ENCODE peak calls at places on chromosomes 16 and 17, in five cellular contexts. F is psoas muscle, V is BJ, Y is left ventricle myocardium inferior, X is upper lobe of right lung. G is an unnamed sample.

GRCh38 chr16:8751481-8752311 is 45.7 kb downstream of the TMEM186 start:
- DNase-seq in V (peak), F (no peak), X (no peak), Y (no peak), G (no peak)

GRCh38 chr16:11271610-11272009 is 1.8 kb downstream of the PRM3 start:
- DNase-seq in Y (no peak), V (no peak), F (no peak), X (no peak), G (no peak)

GRCh38 chr16:4847774-4848587 is 700 bp downstream of the UBN1 start:
- DNase-seq in Y (peak), X (peak), F (peak), V (no peak), G (no peak)

GRCh38 chr17:18245038-18245776 is 13.3 kb downstream of the FLII start:
- DNase-seq in X (no peak), V (no peak), Y (no peak), F (no peak), G (no peak)

GRCh38 chr17:31919802-31920525 is 16.8 kb upstream of the SUZ12 start:
- DNase-seq in F (no peak), X (peak), V (no peak), Y (no peak), G (no peak)

GRCh38 chr17:61408151-61409041 is 8.8 kb downstream of the TBX2 start:
- DNase-seq in X (peak), V (no peak), Y (no peak), F (peak), G (peak)

GRCh38 chr16:80819988-80820387 is 15.6 kb upstream of the CDYL2 start:
- DNase-seq in X (no peak), V (no peak), Y (no peak), F (no peak), G (no peak)

GRCh38 chr17:74892013-74892841 is 1.2 kb downstream of the FADS6 start:
- DNase-seq in Y (no peak), V (no peak), F (no peak), X (no peak), G (peak)

GRCh38 chr16:50629334-50629733 is 51.8 kb downstream of the SNX20 start:
- DNase-seq in X (no peak), Y (no peak), V (no peak), F (no peak), G (no peak)

GRCh38 chr17:46194393-46195216 is 1.4 kb upstream of the KANSL1 start:
- DNase-seq in V (no peak), F (no peak), Y (no peak), X (no peak), G (peak)

GRCh38 chr16:85520853-85521736 is 92.0 kb upstream of the GSE1 start:
- DNase-seq in V (no peak), F (no peak), Y (no peak), X (peak), G (no peak)

GRCh38 chr16:69861276-69862030 is 89.7 kb upstream of the CLEC18A start:
- DNase-seq in Y (no peak), V (peak), F (no peak), X (no peak), G (no peak)

GRCh38 chr16:87725596-87726235 is 40.1 kb downstream of the KLHDC4 start:
- DNase-seq in Y (no peak), V (peak), X (peak), F (no peak), G (no peak)

GRCh38 chr16:3781421-3781820 is 64.1 kb upstream of the TRAP1 start:
- DNase-seq in X (no peak), V (no peak), F (no peak), Y (no peak), G (no peak)

GRCh38 chr16:3783516-3783915 is 66.2 kb upstream of the TRAP1 start:
- DNase-seq in Y (no peak), F (no peak), X (no peak), V (no peak), G (no peak)

GRCh38 chr16:3782566-3782965 is 65.2 kb upstream of the TRAP1 start:
- DNase-seq in V (no peak), Y (no peak), X (no peak), F (no peak), G (no peak)

GRCh38 chr16:3776316-3776715 is 59.0 kb upstream of the TRAP1 start:
- DNase-seq in V (no peak), F (peak), Y (peak), X (peak), G (no peak)

GRCh38 chr16:3780570-3780969 is 63.2 kb upstream of the TRAP1 start:
- DNase-seq in F (no peak), X (no peak), Y (no peak), V (no peak), G (no peak)
- TF ChIP-seq CTCF in F (no peak), X (no peak), Y (no peak), V (no peak), G (peak)

DNA sequence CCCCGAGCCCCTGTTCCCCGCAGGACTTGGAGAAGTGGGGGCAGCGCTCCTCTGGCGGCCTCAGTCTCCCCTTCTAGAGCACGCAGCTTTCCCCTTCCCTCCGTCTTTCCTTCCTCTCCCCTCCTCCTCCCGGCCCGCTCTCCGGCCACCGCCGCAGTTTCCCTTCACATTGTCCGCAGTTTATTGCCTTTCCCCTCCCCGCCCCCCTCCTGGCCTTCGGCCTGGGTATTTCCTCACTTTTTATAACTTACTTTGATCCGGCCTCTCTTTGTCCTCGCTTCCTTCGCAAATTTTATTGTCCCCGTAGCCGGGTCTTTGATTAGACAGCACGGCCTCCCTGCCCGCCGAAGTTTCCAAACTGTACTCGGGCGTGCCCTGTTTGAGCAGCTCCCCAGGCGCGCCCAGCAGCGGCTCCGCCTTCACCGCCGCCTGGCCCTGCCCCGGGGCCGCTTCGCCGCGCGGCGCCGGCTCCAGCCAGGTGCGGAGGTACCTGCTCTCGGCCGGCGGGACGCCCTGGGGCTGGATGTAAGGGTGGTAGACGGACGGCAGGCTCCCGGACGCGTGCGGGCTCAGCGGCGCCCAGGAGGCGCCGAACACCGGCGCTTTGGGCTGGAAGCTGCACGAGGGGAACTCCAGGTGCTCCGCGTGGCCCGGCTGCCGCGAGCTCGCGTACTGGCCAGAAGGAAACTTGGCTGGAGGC is 506 bp downstream of the HOXB9 start:
- DNase-seq in Y (no peak), F (no peak), X (no peak), V (no peak), G (peak)
- H3K4me3 ChIP-seq in Y (peak), F (peak), X (peak), V (no peak), G (peak)

GRCh38 chr17:34365340-34365739 is 2.3 kb upstream of the CCL1 start:
- DNase-seq in V (no peak), F (no peak), X (no peak), Y (no peak), G (no peak)

GRCh38 chr17:34364741-34365140 is 1.7 kb upstream of the CCL1 start:
- DNase-seq in F (no peak), X (no peak), V (no peak), Y (no peak), G (no peak)

GRCh38 chr17:34360571-34360970 is 2.5 kb downstream of the CCL1 start:
- DNase-seq in V (no peak), Y (no peak), F (no peak), X (no peak), G (no peak)

GRCh38 chr17:34361478-34362061 is 1.5 kb downstream of the CCL1 start:
- DNase-seq in X (peak), V (no peak), Y (peak), F (peak), G (peak)

DNA sequence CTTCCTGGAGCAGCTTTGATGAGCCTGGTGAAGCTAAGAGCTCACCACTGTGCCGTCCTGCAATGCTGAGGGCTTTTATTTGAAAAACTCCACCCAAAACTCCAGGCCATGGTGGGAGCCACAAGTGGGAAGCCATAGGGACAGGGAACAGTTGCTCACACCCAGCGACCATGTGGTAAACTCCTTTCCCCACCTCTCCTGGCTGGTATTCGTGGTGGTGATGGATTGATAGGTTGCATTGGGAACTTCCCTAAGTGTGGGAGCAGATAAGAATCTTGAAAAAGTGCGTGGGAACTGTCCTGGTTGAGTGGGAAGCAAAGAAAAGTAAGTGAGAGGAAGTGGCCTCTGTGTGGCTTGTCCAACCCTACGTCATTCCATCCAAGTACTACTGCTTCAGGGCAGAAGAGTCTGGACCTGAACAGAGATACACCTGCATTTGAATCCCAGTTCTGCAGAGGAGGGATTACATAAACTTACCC is at the start of gene CCL1:
- DNase-seq in V (no peak), X (no peak), F (no peak), Y (no peak), G (no peak)
- TF ChIP-seq CTCF in V (no peak), X (no peak), F (no peak), Y (no peak), G (no peak)

GRCh38 chr16:72049110-72049509 is 5.2 kb upstream of the HP start:
- DNase-seq in F (no peak), V (no peak), Y (no peak), X (no peak), G (no peak)
- H3K4me3 ChIP-seq in F (no peak), V (no peak), Y (no peak), X (no peak), G (no peak)

DNA sequence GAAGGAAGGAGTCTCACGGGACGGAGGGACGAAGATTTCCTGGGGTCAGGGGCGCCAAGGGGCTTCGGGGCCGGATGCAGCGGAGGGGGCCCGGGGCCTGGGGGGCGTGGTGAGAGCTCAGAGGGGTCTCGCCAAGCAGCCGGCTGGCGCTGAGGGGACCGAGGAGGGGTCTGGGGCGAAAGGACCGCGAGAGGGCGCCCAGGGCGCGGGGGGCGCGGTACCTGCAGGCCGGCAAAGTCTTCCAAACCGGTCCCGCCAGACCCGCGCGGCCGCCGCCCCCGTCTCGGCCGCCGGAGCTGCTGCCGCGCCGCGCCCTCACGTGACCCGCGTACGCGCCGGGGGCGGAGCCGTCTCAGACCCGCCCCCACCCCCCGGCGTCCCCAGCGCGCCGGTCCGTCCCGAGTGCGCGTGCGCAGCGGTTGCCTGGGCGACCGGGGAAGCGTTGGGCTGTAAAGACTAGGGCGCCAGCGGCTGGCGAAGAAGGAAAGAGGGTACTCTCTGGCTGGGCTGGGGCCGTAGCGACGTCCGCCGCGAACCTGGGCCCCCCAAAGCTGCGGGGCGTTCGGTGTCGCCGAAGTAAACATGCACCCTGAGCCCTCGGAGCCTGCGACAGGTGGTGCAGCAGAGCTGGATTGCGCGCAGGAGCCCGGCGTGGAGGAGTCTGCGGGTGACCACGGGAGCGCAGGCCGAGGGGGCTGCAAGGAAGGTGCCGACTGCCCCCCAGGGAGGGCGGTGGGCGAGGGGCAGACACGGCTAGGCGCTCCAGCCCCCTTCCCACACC is at the start of the genes DNAAF1 and HSDL1:
- DNase-seq in V (peak), X (peak), Y (peak), F (peak), G (peak)
- TF ChIP-seq CTCF in V (peak), X (peak), Y (peak), F (no peak), G (no peak)